ENCODE peak calls at places on chromosomes 12 and 14, in seven cellular contexts. X is posterior vena cava; T is renal cortical epithelial cell; H is activated T-cell treated with anti-CD3 and anti-CD28 coated beads, Interleukin-2, amount 50 U/mL, for 72 hours; D is Right ventricle myocardium superior; A is H9; B is stimulated activated CD4-positive, alpha-beta T cell treated with anti-CD3 and anti-CD28 coated beads, Interleukin-4, amount 100 ng/mL, for 1 hour. S is an unnamed sample.

GRCh38 chr14:49306152-49306751 is 279.9 kb downstream of the RPS29 start:
- DNase-seq in H (no peak), X (no peak), D (no peak), A (no peak), B (no peak), T (peak), S (peak)

GRCh38 chr12:23631991-23632390 is 317.5 kb downstream of the SOX5 start:
- DNase-seq in T (peak), H (no peak), D (no peak), A (no peak), X (no peak), B (no peak), S (peak)

GRCh38 chr14:33914676-33915516 is 36.0 kb downstream of the EGLN3 start:
- DNase-seq in B (no peak), T (peak), D (no peak), X (no peak), H (no peak), A (no peak), S (peak)

GRCh38 chr14:20631821-20632389 is 9.6 kb downstream of the OR6S1 start:
- DNase-seq in A (peak), B (no peak), D (peak), X (peak), H (no peak), T (peak), S (peak)

GRCh38 chr14:39060818-39061437 is 42.1 kb downstream of the SEC23A start:
- DNase-seq in H (no peak), A (no peak), X (no peak), B (no peak), T (no peak), D (no peak), S (no peak)

GRCh38 chr12:42915426-42915825 is 325.9 kb upstream of the PRICKLE1 start:
- DNase-seq in X (no peak), D (no peak), T (no peak), H (no peak), B (no peak), A (no peak), S (no peak)

GRCh38 chr12:1594045-1594294 is 411 bp downstream of the FBXL14 start:
- DNase-seq in T (no peak), X (peak), H (no peak), D (no peak), B (no peak), A (peak), S (peak)

GRCh38 chr14:51202914-51203665 is 37.0 kb upstream of the TMX1 start:
- DNase-seq in A (no peak), X (no peak), D (no peak), H (no peak), T (no peak), B (no peak), S (no peak)

GRCh38 chr12:8629486-8630033 is 16.9 kb upstream of the AICDA start:
- DNase-seq in T (peak), A (no peak), D (no peak), H (no peak), B (no peak), X (no peak), S (peak)

GRCh38 chr12:26940820-26941219 is 2.5 kb downstream of the FGFR1OP2 start:
- DNase-seq in D (no peak), X (no peak), H (peak), T (no peak), A (no peak), B (no peak), S (no peak)

GRCh38 chr12:75236206-75236605 is 26.6 kb upstream of the KCNC2 start:
- DNase-seq in T (peak), D (no peak), A (no peak), X (no peak), H (no peak), B (no peak), S (peak)